ENCODE peak calls at places on chromosomes 7 and 10, in four cellular contexts. D is IMR-90, W is H1, Q is mesendoderm. G is an unnamed sample. For H3K36me3, the result is how much of the 10 kb centered on the place peaks cover.

GRCh38 chr10:129771024-129771423 is 193.1 kb downstream of the EBF3 start:
- DNase-seq in W (no peak), D (no peak), Q (no peak), G (no peak)

GRCh38 chr7:48183370-48183743 is 12.1 kb downstream of the ABCA13 start:
- DNase-seq in D (no peak), W (no peak), Q (no peak), G (no peak)

GRCh38 chr10:78974409-78975317 is 94.1 kb upstream of the ZMIZ1 start:
- DNase-seq in W (peak), Q (peak), D (peak), G (peak)

GRCh38 chr7:133668296-133669060 is 415.6 kb downstream of the EXOC4 start:
- DNase-seq in Q (no peak), D (peak), W (no peak), G (no peak)

GRCh38 chr7:30646154-30646553 is 36.1 kb downstream of the CRHR2 start:
- DNase-seq in D (no peak), W (no peak), Q (no peak), G (no peak)

GRCh38 chr7:923108-924041 is 31.1 kb downstream of the ADAP1 start:
- DNase-seq in W (no peak), Q (peak), D (peak), G (no peak)

GRCh38 chr10:102673961-102674511 is 29.8 kb downstream of the TRIM8 start:
- DNase-seq in D (peak), Q (peak), W (no peak), G (peak)

GRCh38 chr7:17502209-17502810 is 203.9 kb downstream of the AHR start:
- DNase-seq in W (no peak), D (no peak), Q (no peak), G (no peak)

GRCh38 chr7:80835251-80835650 is 83.6 kb downstream of the SEMA3C start:
- DNase-seq in W (no peak), D (no peak), Q (no peak), G (no peak)

GRCh38 chr7:80830584-80831319 is 88.1 kb downstream of the SEMA3C start:
- DNase-seq in D (peak), Q (no peak), W (no peak), G (no peak)

GRCh38 chr7:80831996-80832395 is 86.9 kb downstream of the SEMA3C start:
- DNase-seq in Q (no peak), W (no peak), D (peak), G (no peak)

GRCh38 chr7:80834105-80834410 is 84.8 kb downstream of the SEMA3C start:
- DNase-seq in D (no peak), Q (no peak), W (no peak), G (no peak)

DNA sequence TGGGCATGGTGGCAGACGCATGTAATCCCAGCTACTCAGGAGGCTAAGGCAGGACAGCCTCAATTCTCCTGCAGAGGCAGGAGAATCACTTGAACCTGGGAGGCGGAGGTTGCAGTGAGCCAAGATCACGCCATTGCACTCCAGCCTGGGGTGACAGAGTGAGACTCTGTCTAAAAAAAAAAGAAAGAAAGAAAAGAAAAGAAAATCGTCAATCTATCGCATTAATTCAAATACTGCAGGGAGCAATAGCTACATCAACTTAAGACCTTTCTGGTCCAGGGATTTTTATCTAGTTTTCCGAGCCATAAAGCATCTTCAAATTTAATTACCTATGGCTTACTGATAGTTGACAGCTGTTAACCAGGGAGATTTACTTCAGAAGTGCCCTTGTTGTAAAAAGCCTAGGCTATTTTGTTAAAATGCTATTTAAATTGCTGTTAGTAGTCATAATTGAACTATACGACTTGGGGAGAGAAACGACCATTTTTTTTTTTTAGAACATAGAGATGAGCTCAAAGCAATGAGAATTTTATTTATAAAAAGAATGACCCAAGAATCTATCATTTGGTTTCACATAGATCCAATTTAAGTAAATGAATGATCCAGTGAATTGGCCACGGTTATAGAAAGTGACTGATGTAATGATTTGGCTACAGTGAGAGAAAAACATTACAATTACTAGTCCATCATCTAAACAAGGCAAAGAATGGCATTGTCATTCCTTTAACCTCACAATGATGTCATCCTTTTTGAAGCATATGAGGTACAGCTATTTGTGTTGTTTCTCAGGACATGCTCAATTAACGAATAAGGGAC is 85.4 kb downstream of the SEMA3C start:
- DNase-seq in Q (no peak), D (peak), W (no peak), G (no peak)
- H3K23ac ChIP-seq in Q (no peak), D (no peak), W (no peak), G (no peak)

GRCh38 chr10:96618648-96619047 is 31.8 kb upstream of the TM9SF3 start:
- DNase-seq in Q (no peak), D (no peak), W (no peak), G (no peak)
- H3K36me3 ChIP-seq in Q (under half), D (under half), W (under half), G (under half)

GRCh38 chr10:121087129-121087528 is 236.0 kb downstream of the WDR11 start:
- DNase-seq in D (no peak), W (no peak), Q (no peak), G (no peak)

GRCh38 chr10:121085386-121085785 is 234.2 kb downstream of the WDR11 start:
- DNase-seq in D (no peak), W (no peak), Q (no peak), G (no peak)

GRCh38 chr10:121089434-121089833 is 238.3 kb downstream of the WDR11 start:
- DNase-seq in D (no peak), W (no peak), Q (no peak), G (no peak)

GRCh38 chr10:121088524-121088923 is 237.4 kb downstream of the WDR11 start:
- DNase-seq in Q (peak), D (no peak), W (no peak), G (no peak)

DNA sequence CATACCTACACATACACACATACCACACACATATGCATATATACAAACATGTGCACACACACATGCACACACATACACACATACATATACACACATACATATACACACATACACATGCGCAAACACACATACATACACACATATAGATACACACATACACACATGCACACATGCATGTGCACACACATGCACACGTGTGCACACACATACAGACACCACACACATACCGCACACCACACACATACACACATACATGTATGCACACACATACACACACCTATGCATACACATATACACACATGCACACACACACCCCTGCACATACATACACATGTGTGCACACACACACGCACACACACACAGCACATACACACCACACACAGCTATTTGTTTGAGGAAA is 236.5 kb downstream of the WDR11 start:
- DNase-seq in W (no peak), Q (no peak), D (no peak), G (no peak)
- H3K23ac ChIP-seq in W (no peak), Q (no peak), D (no peak), G (no peak)

GRCh38 chr7:99189222-99189621 is 18.7 kb downstream of the KPNA7 start:
- DNase-seq in D (no peak), W (no peak), Q (no peak), G (no peak)

GRCh38 chr7:99193527-99194214 is 14.2 kb downstream of the KPNA7 start:
- DNase-seq in W (no peak), D (peak), Q (no peak), G (no peak)

GRCh38 chr7:99190359-99191009 is 17.4 kb downstream of the KPNA7 start:
- DNase-seq in Q (no peak), W (no peak), D (no peak), G (no peak)

GRCh38 chr7:99194301-99194700 is 13.6 kb downstream of the KPNA7 start:
- DNase-seq in W (no peak), D (no peak), Q (no peak), G (no peak)

DNA sequence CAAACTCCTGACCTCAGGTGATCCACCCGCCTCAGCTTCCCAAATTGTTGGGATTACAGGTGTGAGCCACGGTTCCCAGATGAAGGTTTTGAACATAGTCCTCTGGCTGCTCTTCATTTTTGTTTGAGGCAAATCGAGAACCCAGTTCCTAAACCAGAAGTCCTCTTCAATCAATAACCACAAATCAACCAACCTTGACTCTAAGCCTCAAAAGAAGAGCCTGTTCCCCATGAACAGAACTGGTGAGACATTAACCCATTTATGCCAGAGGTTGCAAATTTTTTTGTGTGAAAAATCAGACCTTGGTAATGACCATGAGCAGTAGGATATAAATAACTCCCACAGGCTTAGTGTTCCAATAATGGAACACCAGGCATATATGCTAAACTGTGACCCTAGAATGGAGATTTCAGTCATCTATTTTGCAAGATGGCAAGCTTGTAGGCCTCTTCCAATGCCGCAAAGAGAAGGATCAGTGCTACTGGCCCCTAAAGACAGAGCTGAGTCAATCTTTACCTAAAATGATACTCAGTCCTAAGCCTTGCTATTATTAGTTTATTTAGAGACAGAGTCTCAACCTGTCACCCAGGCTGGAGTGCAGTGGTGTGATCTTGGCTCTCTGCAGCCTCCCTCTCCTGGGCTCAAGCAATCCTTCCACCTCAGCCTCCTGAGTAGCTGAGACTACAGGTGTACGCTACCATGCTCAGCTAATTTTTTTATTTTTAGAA is 15.9 kb downstream of the KPNA7 start:
- DNase-seq in W (no peak), D (no peak), Q (no peak), G (no peak)
- H3K36me3 ChIP-seq in W (under half), D (under half), Q (under half), G (under half)

G was measured in neuronal stem cell.